ENCODE peak calls at places on chromosomes 2 and 18, in six cellular contexts. G, E, M, W, I and D are unnamed samples.

GRCh38 chr18:35410561-35410960 is 33.4 kb upstream of the ZNF396 start:
- DNase-seq in I (no peak), M (no peak), E (no peak), W (no peak), G (no peak), D (no peak)

GRCh38 chr2:10987861-10988260 is 76.1 kb downstream of the KCNF1 start:
- DNase-seq in E (no peak), G (no peak), W (no peak), M (no peak), I (no peak), D (no peak)

GRCh38 chr2:101327863-101328394 is 19.4 kb upstream of the RNF149 start:
- DNase-seq in W (peak; percentile 67), M (no peak), G (no peak), E (no peak), I (no peak), D (peak; percentile 92)

GRCh38 chr2:232816656-232817055 is 40.3 kb upstream of the KCNJ13 start:
- DNase-seq in I (no peak), W (no peak), G (no peak), E (no peak), M (no peak), D (no peak)

GRCh38 chr18:27715751-27716150 is 461.2 kb downstream of the CDH2 start:
- DNase-seq in G (no peak), M (no peak), W (no peak), I (no peak), E (no peak), D (no peak)

GRCh38 chr2:151297882-151298281 is 8.4 kb upstream of the NMI start:
- DNase-seq in I (no peak), E (no peak), M (no peak), W (no peak), G (no peak), D (no peak)

GRCh38 chr2:96816836-96817702 is 1.0 kb downstream of the CNNM3 start:
- DNase-seq in M (no peak), G (no peak), I (no peak), E (no peak), W (no peak), D (no peak)

GRCh38 chr2:85731606-85732005 is 22.2 kb upstream of the ATOH8 start:
- DNase-seq in I (no peak), W (no peak), G (no peak), M (no peak), E (no peak), D (no peak)

GRCh38 chr18:49647496-49648168 is 85.8 kb downstream of the LIPG start:
- DNase-seq in G (no peak), M (no peak), E (no peak), W (no peak), I (no peak), D (no peak)

GRCh38 chr2:54627973-54628372 is 95.5 kb upstream of the EML6 start:
- DNase-seq in E (no peak), I (no peak), G (no peak), M (no peak), W (no peak), D (no peak)

GRCh38 chr2:15973446-15974202 is 33.3 kb downstream of the MYCN start:
- DNase-seq in G (no peak), I (no peak), E (no peak), W (no peak), M (no peak), D (no peak)

GRCh38 chr2:96747061-96747460 is 7.2 kb upstream of the LMAN2L start:
- DNase-seq in M (no peak), I (no peak), G (no peak), E (no peak), W (no peak), D (no peak)

GRCh38 chr2:174778479-174778962 is 14.2 kb upstream of the CHRNA1 start:
- DNase-seq in E (no peak), M (peak; percentile 63), W (peak; percentile 54), G (peak; percentile 100), I (peak; percentile 17), D (no peak)

GRCh38 chr2:9710311-9710710 is 79.5 kb upstream of the YWHAQ start:
- DNase-seq in G (no peak), E (no peak), I (no peak), M (no peak), W (no peak), D (no peak)

GRCh38 chr2:216673609-216674008 is 21.7 kb downstream of the IGFBP5 start:
- DNase-seq in W (no peak), M (no peak), I (peak; percentile 53), E (no peak), G (no peak), D (no peak)

GRCh38 chr2:68755071-68755470 is 20.5 kb downstream of the ARHGAP25 start:
- DNase-seq in M (no peak), I (no peak), E (no peak), W (no peak), G (no peak), D (no peak)

GRCh38 chr2:96264656-96265348 is 995 bp downstream of the TMEM127 start:
- DNase-seq in W (no peak), M (peak; percentile 67), I (peak; percentile 22), G (no peak), E (no peak), D (no peak)

GRCh38 chr18:51401912-51402311 is 204.4 kb upstream of the MEX3C start:
- DNase-seq in W (no peak), G (no peak), I (no peak), M (no peak), E (no peak), D (no peak)

GRCh38 chr18:63741769-63742168 is 33.4 kb upstream of the SERPINB7 start:
- DNase-seq in W (no peak), I (no peak), E (no peak), G (no peak), M (no peak), D (no peak)
- TF ChIP-seq CTCF in W (no peak), I (no peak), E (no peak), G (peak; percentile 29), M (no peak), D (peak; percentile 83)

DNA sequence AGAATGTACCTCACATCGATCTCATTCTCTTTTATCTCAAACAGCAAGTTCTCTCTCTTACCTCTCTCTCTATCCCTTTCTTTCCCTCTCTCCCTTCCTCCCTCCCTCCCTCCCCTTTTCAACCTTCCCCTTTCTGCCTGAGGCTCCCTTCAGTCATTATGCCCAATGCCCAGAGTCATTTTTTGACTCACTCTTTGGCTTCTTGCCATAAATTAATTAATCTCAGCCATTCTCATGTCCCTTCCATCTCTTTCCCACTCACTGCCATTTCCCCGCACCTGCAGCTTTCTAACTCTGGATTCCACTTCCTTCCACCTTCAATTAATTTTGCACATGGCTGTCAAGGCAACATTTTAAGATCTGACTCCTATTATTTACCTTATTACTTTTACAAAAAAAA is 60.1 kb downstream of the EVA1A start:
- DNase-seq in G (peak; percentile 52), W (no peak), E (no peak), I (no peak), M (no peak), D (no peak)
- H3K4me3 ChIP-seq in G (no peak overlapping the region), W (no peak overlapping the region), E (no peak overlapping the region), I (no peak overlapping the region), M (no peak overlapping the region), D (no peak overlapping the region)

GRCh38 chr2:126858436-126858835 is 40.3 kb upstream of the TEX51 start:
- DNase-seq in G (no peak), M (peak; percentile 9), I (no peak), W (no peak), E (no peak), D (no peak)
- TF ChIP-seq CTCF in G (no peak), M (no peak), I (no peak), W (no peak), E (no peak), D (no peak)

DNA sequence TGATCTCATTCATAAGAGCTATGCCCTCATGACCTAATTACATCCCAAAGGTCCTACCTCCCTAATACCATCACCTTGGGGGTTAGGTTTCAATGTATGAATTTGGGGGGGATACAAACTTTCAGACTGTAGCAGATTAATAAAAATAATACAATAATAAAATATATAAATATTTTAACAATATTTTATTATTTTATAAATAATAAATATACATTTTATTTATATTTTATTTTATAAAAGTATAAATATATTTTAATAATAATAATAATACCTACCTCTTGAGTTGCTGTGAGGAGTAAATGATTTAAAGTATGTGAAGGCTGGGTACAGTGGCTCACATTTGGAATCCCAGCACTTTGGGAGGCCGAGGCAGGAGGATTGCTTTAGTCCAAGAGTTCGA is 8.1 kb upstream of the SLC16A14 start:
- DNase-seq in I (no peak), M (no peak), W (no peak), G (no peak), E (no peak), D (no peak)
- H3K4me3 ChIP-seq in I (no peak overlapping the region), M (no peak overlapping the region), W (no peak overlapping the region), G (no peak overlapping the region), E (no peak overlapping the region), D (no peak overlapping the region)

GRCh38 chr2:117618607-117619006 is 195.9 kb upstream of the DDX18 start:
- DNase-seq in E (no peak), W (no peak), G (no peak), M (no peak), I (no peak), D (no peak)

GRCh38 chr2:117621330-117621729 is 193.2 kb upstream of the DDX18 start:
- DNase-seq in I (no peak), E (no peak), W (no peak), M (no peak), G (no peak), D (no peak)
- TF ChIP-seq CTCF in I (no peak), E (no peak), W (no peak), M (no peak), G (no peak), D (peak; percentile 5)

GRCh38 chr2:222296911-222297599 is 1.7 kb downstream of the PAX3 start:
- DNase-seq in I (no peak), M (no peak), E (no peak), W (no peak), G (no peak), D (no peak)

GRCh38 chr2:222296311-222296736 is 2.5 kb downstream of the PAX3 start:
- DNase-seq in E (no peak), I (no peak), G (no peak), W (no peak), M (no peak), D (no peak)

GRCh38 chr2:222294996-222295367 is 3.8 kb downstream of the PAX3 start:
- DNase-seq in E (no peak), W (no peak), I (no peak), G (no peak), M (no peak), D (no peak)

GRCh38 chr2:222293660-222294630 is 4.9 kb downstream of the PAX3 start:
- DNase-seq in G (no peak), I (no peak), M (no peak), E (no peak), W (no peak), D (no peak)

GRCh38 chr2:222295368-222296041 is 3.3 kb downstream of the PAX3 start:
- DNase-seq in E (no peak), G (no peak), M (no peak), I (no peak), W (no peak), D (no peak)
- H3K4me3 ChIP-seq in E (peak overlapping the region; percentile 65), G (peak overlapping the region; percentile 36), M (no peak overlapping the region), I (peak overlapping the region; percentile 2), W (no peak overlapping the region), D (no peak overlapping the region)

DNA sequence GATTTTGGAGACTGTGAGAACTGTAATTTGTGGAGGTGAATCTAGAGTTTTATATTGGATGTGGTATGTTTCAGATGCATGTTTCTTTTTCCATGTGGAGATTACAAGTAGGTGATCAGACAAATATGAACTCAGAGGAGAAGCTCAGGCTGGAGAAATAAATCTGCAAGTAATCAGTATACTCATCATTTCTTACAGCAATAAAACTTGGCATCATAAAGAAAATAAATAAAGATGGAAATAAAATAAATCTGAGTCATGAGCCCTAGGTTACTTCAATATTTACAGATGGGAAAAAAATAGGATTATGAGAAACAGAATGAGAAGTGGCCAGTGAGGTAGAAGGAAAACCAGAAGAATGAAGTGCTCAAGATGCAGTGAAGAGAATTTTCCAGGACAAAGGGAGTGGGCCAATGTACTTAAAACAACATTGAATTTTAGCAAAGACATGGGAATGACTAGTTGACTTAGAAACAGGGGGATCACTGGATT is 453.8 kb downstream of the DSC3 start:
- DNase-seq in E (no peak), I (no peak), M (no peak), G (no peak), W (no peak), D (no peak)
- TF ChIP-seq CTCF in E (no peak), I (no peak), M (no peak), G (no peak), W (no peak), D (no peak)